ENCODE peak calls at places on chromosomes 2 and 18, in ten cellular contexts. F is psoas muscle; T is testis; N is body of pancreas; P is mammary epithelial cell; E is uterus; O is naive thymus-derived CD4-positive, alpha-beta T cell; Q is PC-3; X is lower lobe of right lung; U is cardiac muscle cell. V is an unnamed sample. For H3K4me1 and H3K27me3, the result is how much of the 10 kb centered on the place peaks cover.

GRCh38 chr2:205656426-205656795 is 25.9 kb upstream of the NRP2 start:
- DNase-seq in F (no peak), T (no peak), N (no peak), P (no peak), E (no peak), O (no peak), Q (no peak), X (no peak), U (no peak), V (no peak)

GRCh38 chr2:205293559-205293958 is 388.7 kb upstream of the NRP2 start:
- DNase-seq in F (no peak), T (no peak), N (no peak), P (no peak), E (no peak), O (no peak), Q (no peak), X (no peak), U (no peak), V (no peak)

GRCh38 chr18:48711651-48712486 is 173.0 kb downstream of the CTIF start:
- DNase-seq in F (peak), T (no peak), N (peak), P (no peak), E (peak), O (no peak), Q (peak), X (no peak), U (peak), V (peak)

GRCh38 chr2:232142049-232142448 is 180.5 kb downstream of the DIS3L2 start:
- DNase-seq in F (no peak), T (peak), N (peak), P (peak), E (peak), O (no peak), Q (peak), X (no peak), U (peak), V (peak)

GRCh38 chr18:46281185-46282176 is 177.3 kb downstream of the HAUS1 start:
- DNase-seq in F (peak), T (peak), N (peak), P (peak), E (no peak), O (no peak), Q (peak), X (peak), U (peak), V (peak)

GRCh38 chr2:36696533-36696932 is at the start of gene VIT:
- DNase-seq in F (no peak), T (no peak), N (no peak), P (no peak), E (no peak), O (no peak), Q (no peak), X (no peak), U (peak), V (no peak)

GRCh38 chr2:176087330-176088047 is 3.7 kb upstream of the EVX2 start:
- DNase-seq in F (no peak), T (no peak), N (no peak), P (no peak), E (no peak), O (no peak), Q (no peak), X (no peak), U (no peak), V (no peak)

GRCh38 chr2:96554293-96555145 is 18.0 kb downstream of the ARID5A start:
- DNase-seq in F (peak), T (peak), N (peak), P (peak), E (peak), O (peak), Q (peak), X (peak), U (peak), V (peak)

GRCh38 chr2:152549428-152549827 is 167.8 kb downstream of the PRPF40A start:
- DNase-seq in F (no peak), T (no peak), N (no peak), P (no peak), E (no peak), O (no peak), Q (no peak), X (no peak), U (no peak), V (no peak)

GRCh38 chr2:57907411-57907810 is 139.2 kb upstream of the VRK2 start:
- DNase-seq in F (no peak), T (no peak), N (no peak), P (no peak), E (no peak), O (no peak), Q (no peak), X (no peak), U (no peak), V (no peak)

GRCh38 chr2:233823731-233824121 is 30.6 kb downstream of the HJURP start:
- DNase-seq in F (no peak), T (no peak), N (no peak), P (no peak), E (no peak), O (no peak), Q (no peak), X (peak), U (no peak), V (no peak)

GRCh38 chr2:222823183-222823915 is 37.5 kb upstream of the ACSL3 start:
- DNase-seq in F (peak), T (no peak), N (no peak), P (no peak), E (no peak), O (no peak), Q (no peak), X (no peak), U (no peak), V (no peak)

GRCh38 chr2:10170256-10170655 is 47.7 kb downstream of the RRM2 start:
- DNase-seq in F (no peak), T (no peak), N (no peak), P (peak), E (peak), O (no peak), Q (peak), X (no peak), U (peak), V (no peak)

GRCh38 chr2:203360833-203361430 is 32.7 kb downstream of the ABI2 start:
- DNase-seq in F (no peak), T (no peak), N (no peak), P (no peak), E (no peak), O (no peak), Q (no peak), X (no peak), U (no peak), V (no peak)

GRCh38 chr2:168233726-168234406 is 13.5 kb downstream of the STK39 start:
- DNase-seq in F (no peak), T (no peak), N (no peak), P (no peak), E (no peak), O (no peak), Q (no peak), X (no peak), U (no peak), V (no peak)

GRCh38 chr2:233399306-233400225 is 45.3 kb downstream of the DGKD start:
- DNase-seq in F (no peak), T (no peak), N (no peak), P (no peak), E (no peak), O (peak), Q (no peak), X (no peak), U (no peak), V (no peak)

GRCh38 chr18:32576296-32576916 is 105.7 kb upstream of the GAREM1 start:
- DNase-seq in F (no peak), T (peak), N (no peak), P (no peak), E (no peak), O (no peak), Q (peak), X (no peak), U (peak), V (no peak)

GRCh38 chr2:179883407-179883806 is 22.0 kb upstream of the ZNF385B start:
- DNase-seq in F (no peak), T (no peak), N (no peak), P (no peak), E (no peak), O (no peak), Q (no peak), X (no peak), U (no peak), V (no peak)

GRCh38 chr2:42879913-42880737 is 87.7 kb upstream of the HAAO start:
- DNase-seq in F (no peak), T (peak), N (peak), P (no peak), E (no peak), O (no peak), Q (no peak), X (no peak), U (peak), V (peak)

GRCh38 chr2:47559079-47559684 is 156.2 kb downstream of the MSH2 start:
- DNase-seq in F (no peak), T (no peak), N (no peak), P (peak), E (no peak), O (no peak), Q (peak), X (no peak), U (peak), V (no peak)

GRCh38 chr2:56707650-56708049 is 523.9 kb downstream of the CCDC85A start:
- DNase-seq in F (no peak), T (no peak), N (no peak), P (no peak), E (no peak), O (no peak), Q (no peak), X (no peak), U (no peak), V (no peak)

GRCh38 chr2:184268900-184269299 is 329.4 kb upstream of the ZNF804A start:
- DNase-seq in F (no peak), T (no peak), N (no peak), P (no peak), E (no peak), O (no peak), Q (no peak), X (no peak), U (no peak), V (no peak)

GRCh38 chr2:156338578-156338977 is 6.1 kb upstream of the NR4A2 start:
- DNase-seq in F (no peak), T (no peak), N (no peak), P (no peak), E (no peak), O (no peak), Q (no peak), X (no peak), U (no peak), V (no peak)

GRCh38 chr18:72375628-72376027 is 168.5 kb downstream of the CBLN2 start:
- DNase-seq in F (no peak), T (no peak), N (no peak), P (no peak), E (no peak), O (no peak), Q (peak), X (no peak), U (no peak), V (no peak)

GRCh38 chr2:61450144-61450543 is 20.7 kb downstream of the USP34 start:
- DNase-seq in F (no peak), T (no peak), N (no peak), P (peak), E (no peak), O (no peak), Q (no peak), X (no peak), U (no peak), V (no peak)

GRCh38 chr2:151796774-151797173 is 31.4 kb downstream of the ARL5A start:
- DNase-seq in F (no peak), T (no peak), N (no peak), P (no peak), E (no peak), O (no peak), Q (no peak), X (no peak), U (no peak), V (no peak)

GRCh38 chr2:9630001-9630749 is 622 bp downstream of the YWHAQ start:
- DNase-seq in F (peak), T (peak), N (peak), P (peak), E (peak), O (peak), Q (peak), X (peak), U (peak), V (peak)

GRCh38 chr2:130911996-130912395 is 75.3 kb downstream of the ARHGEF4 start:
- DNase-seq in F (no peak), T (no peak), N (no peak), P (peak), E (no peak), O (no peak), Q (no peak), X (no peak), U (no peak), V (no peak)

GRCh38 chr2:222969491-222969890 is 82.5 kb upstream of the KCNE4 start:
- DNase-seq in F (no peak), T (no peak), N (peak), P (no peak), E (no peak), O (no peak), Q (peak), X (no peak), U (peak), V (no peak)

GRCh38 chr2:126381081-126381480 is 274.9 kb upstream of the GYPC start:
- DNase-seq in F (no peak), T (no peak), N (no peak), P (no peak), E (no peak), O (no peak), Q (no peak), X (no peak), U (no peak), V (no peak)

GRCh38 chr2:150887926-150888325 is 373.7 kb downstream of the RBM43 start:
- DNase-seq in F (no peak), T (no peak), N (no peak), P (no peak), E (no peak), O (no peak), Q (no peak), X (no peak), U (no peak), V (no peak)

GRCh38 chr2:224841910-224842309 is 125.7 kb upstream of the CCDC195 start:
- DNase-seq in F (no peak), T (no peak), N (no peak), P (no peak), E (no peak), O (no peak), Q (no peak), X (no peak), U (no peak), V (no peak)

GRCh38 chr2:24477229-24477628 is 13.8 kb upstream of the NCOA1 start:
- DNase-seq in F (no peak), T (no peak), N (no peak), P (no peak), E (no peak), O (no peak), Q (no peak), X (no peak), U (no peak), V (peak)

GRCh38 chr2:172287605-172288326 is 139.6 kb upstream of the ITGA6 start:
- DNase-seq in F (no peak), T (no peak), N (no peak), P (no peak), E (peak), O (no peak), Q (no peak), X (no peak), U (no peak), V (no peak)

GRCh38 chr2:12169060-12169406 is 422.6 kb downstream of the LPIN1 start:
- DNase-seq in F (no peak), T (peak), N (peak), P (peak), E (peak), O (no peak), Q (no peak), X (no peak), U (peak), V (no peak)

GRCh38 chr2:30649278-30649677 is 158.0 kb downstream of the CAPN13 start:
- DNase-seq in F (no peak), T (no peak), N (no peak), P (no peak), E (no peak), O (no peak), Q (no peak), X (no peak), U (no peak), V (no peak)

GRCh38 chr2:53530126-53530525 is 237.5 kb upstream of the CHAC2 start:
- DNase-seq in F (no peak), T (no peak), N (no peak), P (no peak), E (no peak), O (no peak), Q (no peak), X (no peak), U (no peak), V (no peak)

GRCh38 chr2:239158641-239159475 is 242.0 kb downstream of the HDAC4 start:
- DNase-seq in F (peak), T (no peak), N (no peak), P (no peak), E (peak), O (no peak), Q (no peak), X (peak), U (no peak), V (no peak)

GRCh38 chr2:60356346-60356745 is 197.1 kb downstream of the BCL11A start:
- DNase-seq in F (no peak), T (no peak), N (no peak), P (peak), E (no peak), O (no peak), Q (peak), X (no peak), U (no peak), V (no peak)
- H3K4me1 ChIP-seq in F (under half), T (under half), N (under half), P (under half), E (under half), O (under half), Q (under half), X (under half), U (under half), V (under half)

GRCh38 chr18:74456017-74456408 is 1.1 kb downstream of the DIPK1C start:
- DNase-seq in F (no peak), T (no peak), N (no peak), P (no peak), E (no peak), O (no peak), Q (no peak), X (no peak), U (no peak), V (no peak)
- H3K27me3 ChIP-seq in F (under half), T (under half), N (under half), P (under half), E (under half), O (under half), Q (half or more), X (half or more), U (half or more), V (under half)

DNA sequence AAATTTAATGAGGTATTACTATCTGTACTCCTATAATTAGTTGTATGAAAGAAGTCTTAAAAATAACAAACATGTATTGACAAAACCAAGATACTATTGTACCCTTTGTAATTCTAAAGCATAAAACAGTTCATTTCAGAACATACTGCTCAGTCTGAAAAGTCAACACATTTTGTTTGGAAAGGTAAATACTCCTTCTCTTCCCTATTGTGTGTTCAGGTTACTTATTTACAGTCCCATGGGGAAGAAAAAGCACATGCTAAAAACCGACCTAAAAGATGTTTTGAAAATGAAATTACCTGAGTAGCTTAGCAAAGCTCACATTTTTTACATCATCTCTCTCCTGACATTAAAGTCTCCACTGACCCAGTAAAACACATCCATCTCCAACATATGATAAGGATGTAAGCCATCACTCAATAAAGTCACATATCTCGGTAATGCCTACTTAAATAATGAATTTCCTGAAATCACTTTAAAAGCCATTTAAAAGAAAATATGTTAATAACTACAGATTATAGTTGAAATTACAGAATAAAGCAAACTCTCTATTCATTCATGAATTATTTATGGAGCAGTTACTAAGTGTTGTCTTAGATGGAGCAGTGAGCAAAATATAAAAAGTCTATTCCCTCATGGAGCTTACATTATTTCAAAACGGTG is 75.6 kb upstream of the FZD5 start:
- DNase-seq in F (no peak), T (no peak), N (no peak), P (no peak), E (no peak), O (no peak), Q (no peak), X (no peak), U (no peak), V (peak)
- H3K4me1 ChIP-seq in F (under half), T (under half), N (under half), P (under half), E (under half), O (under half), Q (under half), X (under half), U (under half), V (half or more)

GRCh38 chr2:26648516-26648915 is 7.3 kb upstream of the CIB4 start:
- DNase-seq in F (no peak), T (no peak), N (no peak), P (no peak), E (no peak), O (no peak), Q (no peak), X (no peak), U (no peak), V (no peak)
- H3K27me3 ChIP-seq in F (under half), T (under half), N (under half), P (under half), E (under half), O (under half), Q (half or more), X (under half), U (under half), V (under half)

GRCh38 chr18:78994000-78994399 is 14.4 kb downstream of the SALL3 start:
- DNase-seq in F (no peak), T (no peak), N (no peak), P (no peak), E (no peak), O (no peak), Q (no peak), X (peak), U (no peak), V (no peak)
- H3K4me1 ChIP-seq in F (under half), T (under half), N (under half), P (under half), E (under half), O (under half), Q (under half), X (under half), U (under half), V (under half)

V was measured in Caco-2.